ENCODE peak calls at places on chromosomes 5 and 9, in nine cellular contexts. One of them, this sample, is unnamed.

GRCh38 chr9:94779101-94779500 is 52.6 kb downstream of the AOPEP start:
- DNase-seq in tibial nerve: no peak
- DNase-seq in mesendoderm: peak; percentile 44
- DNase-seq in body of pancreas: no peak
- DNase-seq in fibroblast of lung: no peak
- DNase-seq in heart left ventricle: no peak
- DNase-seq in astrocyte: no peak
- DNase-seq in colonic mucosa: no peak
- DNase-seq in CD8-positive, alpha-beta memory T cell: no peak
- DNase-seq in this sample: no peak

GRCh38 chr5:128227984-128228383 is 144.4 kb downstream of the SLC12A2 start:
- DNase-seq in tibial nerve: no peak
- DNase-seq in mesendoderm: no peak
- DNase-seq in body of pancreas: peak; percentile 10
- DNase-seq in fibroblast of lung: peak; percentile 87
- DNase-seq in heart left ventricle: no peak
- DNase-seq in astrocyte: peak; percentile 98
- DNase-seq in colonic mucosa: no peak
- DNase-seq in CD8-positive, alpha-beta memory T cell: no peak
- DNase-seq in this sample: no peak

GRCh38 chr5:179839328-179840256 is 18.9 kb downstream of the SQSTM1 start:
- DNase-seq in tibial nerve: no peak
- DNase-seq in mesendoderm: no peak
- DNase-seq in body of pancreas: peak; percentile 89
- DNase-seq in fibroblast of lung: peak; percentile 56
- DNase-seq in heart left ventricle: peak; percentile 71
- DNase-seq in astrocyte: no peak
- DNase-seq in colonic mucosa: no peak
- DNase-seq in CD8-positive, alpha-beta memory T cell: no peak
- DNase-seq in this sample: no peak

GRCh38 chr5:151758141-151758429 is 346 bp downstream of the ATOX1 start:
- DNase-seq in tibial nerve: no peak
- DNase-seq in mesendoderm: no peak
- DNase-seq in body of pancreas: peak; percentile 14
- DNase-seq in fibroblast of lung: no peak
- DNase-seq in heart left ventricle: peak; percentile 57
- DNase-seq in astrocyte: no peak
- DNase-seq in colonic mucosa: peak; percentile 44
- DNase-seq in CD8-positive, alpha-beta memory T cell: no peak
- DNase-seq in this sample: no peak

GRCh38 chr5:90557871-90558270 is 726 bp upstream of the ADGRV1 start:
- DNase-seq in tibial nerve: no peak
- DNase-seq in mesendoderm: no peak
- DNase-seq in body of pancreas: no peak
- DNase-seq in fibroblast of lung: no peak
- DNase-seq in heart left ventricle: no peak
- DNase-seq in astrocyte: no peak
- DNase-seq in colonic mucosa: no peak
- DNase-seq in CD8-positive, alpha-beta memory T cell: no peak
- DNase-seq in this sample: no peak

GRCh38 chr9:132008184-132008781 is 71.4 kb downstream of the MED27 start:
- DNase-seq in tibial nerve: no peak
- DNase-seq in mesendoderm: no peak
- DNase-seq in body of pancreas: no peak
- DNase-seq in fibroblast of lung: no peak
- DNase-seq in heart left ventricle: no peak
- DNase-seq in astrocyte: peak; percentile 52
- DNase-seq in colonic mucosa: no peak
- DNase-seq in CD8-positive, alpha-beta memory T cell: no peak
- DNase-seq in this sample: no peak

GRCh38 chr5:141846031-141846430 is 32.2 kb downstream of the PCDH1 start:
- DNase-seq in tibial nerve: no peak
- DNase-seq in mesendoderm: peak; percentile 80
- DNase-seq in body of pancreas: peak; percentile 38
- DNase-seq in fibroblast of lung: peak; percentile 61
- DNase-seq in heart left ventricle: no peak
- DNase-seq in astrocyte: peak; percentile 54
- DNase-seq in colonic mucosa: no peak
- DNase-seq in CD8-positive, alpha-beta memory T cell: no peak
- DNase-seq in this sample: no peak

GRCh38 chr5:149358818-149359217 is 972 bp downstream of the PCYOX1L start:
- DNase-seq in tibial nerve: no peak
- DNase-seq in mesendoderm: no peak
- DNase-seq in body of pancreas: no peak
- DNase-seq in fibroblast of lung: no peak
- DNase-seq in heart left ventricle: no peak
- DNase-seq in astrocyte: no peak
- DNase-seq in colonic mucosa: no peak
- DNase-seq in CD8-positive, alpha-beta memory T cell: no peak
- DNase-seq in this sample: no peak

GRCh38 chr5:170307575-170308465 is 10.2 kb upstream of the LCP2 start:
- DNase-seq in tibial nerve: peak; percentile 64
- DNase-seq in mesendoderm: no peak
- DNase-seq in body of pancreas: peak; percentile 83
- DNase-seq in fibroblast of lung: peak; percentile 83
- DNase-seq in heart left ventricle: peak; percentile 92
- DNase-seq in astrocyte: peak; percentile 41
- DNase-seq in colonic mucosa: peak; percentile 39
- DNase-seq in CD8-positive, alpha-beta memory T cell: no peak
- DNase-seq in this sample: peak; percentile 70

GRCh38 chr5:79301046-79301712 is 65.2 kb downstream of the JMY start:
- DNase-seq in tibial nerve: no peak
- DNase-seq in mesendoderm: no peak
- DNase-seq in body of pancreas: no peak
- DNase-seq in fibroblast of lung: peak; percentile 57
- DNase-seq in heart left ventricle: no peak
- DNase-seq in astrocyte: peak; percentile 37
- DNase-seq in colonic mucosa: no peak
- DNase-seq in CD8-positive, alpha-beta memory T cell: no peak
- DNase-seq in this sample: no peak

GRCh38 chr5:137039939-137040515 is 459.1 kb downstream of the SPOCK1 start:
- DNase-seq in tibial nerve: no peak
- DNase-seq in mesendoderm: no peak
- DNase-seq in body of pancreas: no peak
- DNase-seq in fibroblast of lung: no peak
- DNase-seq in heart left ventricle: no peak
- DNase-seq in astrocyte: no peak
- DNase-seq in colonic mucosa: no peak
- DNase-seq in CD8-positive, alpha-beta memory T cell: no peak
- DNase-seq in this sample: no peak

GRCh38 chr5:135379052-135379654 is 19.9 kb downstream of the MACROH2A1 start:
- DNase-seq in tibial nerve: no peak
- DNase-seq in mesendoderm: no peak
- DNase-seq in body of pancreas: no peak
- DNase-seq in fibroblast of lung: no peak
- DNase-seq in heart left ventricle: no peak
- DNase-seq in astrocyte: peak; percentile 64
- DNase-seq in colonic mucosa: no peak
- DNase-seq in CD8-positive, alpha-beta memory T cell: no peak
- DNase-seq in this sample: no peak

GRCh38 chr5:4100739-4101138 is 505.1 kb downstream of the IRX1 start:
- DNase-seq in tibial nerve: no peak
- DNase-seq in mesendoderm: no peak
- DNase-seq in body of pancreas: no peak
- DNase-seq in fibroblast of lung: no peak
- DNase-seq in heart left ventricle: no peak
- DNase-seq in astrocyte: no peak
- DNase-seq in colonic mucosa: no peak
- DNase-seq in CD8-positive, alpha-beta memory T cell: no peak
- DNase-seq in this sample: no peak

GRCh38 chr9:87309236-87309635 is 188.4 kb upstream of the DAPK1 start:
- DNase-seq in tibial nerve: no peak
- DNase-seq in mesendoderm: no peak
- DNase-seq in body of pancreas: no peak
- DNase-seq in fibroblast of lung: no peak
- DNase-seq in heart left ventricle: no peak
- DNase-seq in astrocyte: peak; percentile 32
- DNase-seq in colonic mucosa: no peak
- DNase-seq in CD8-positive, alpha-beta memory T cell: no peak
- DNase-seq in this sample: no peak

GRCh38 chr9:77956555-77956954 is 75.1 kb downstream of the GNAQ start:
- DNase-seq in tibial nerve: no peak
- DNase-seq in mesendoderm: peak; percentile 42
- DNase-seq in body of pancreas: no peak
- DNase-seq in fibroblast of lung: no peak
- DNase-seq in heart left ventricle: no peak
- DNase-seq in astrocyte: no peak
- DNase-seq in colonic mucosa: no peak
- DNase-seq in CD8-positive, alpha-beta memory T cell: no peak
- DNase-seq in this sample: no peak

GRCh38 chr5:111063709-111064322 is 7.7 kb upstream of the TSLP start:
- DNase-seq in tibial nerve: no peak
- DNase-seq in mesendoderm: no peak
- DNase-seq in body of pancreas: no peak
- DNase-seq in fibroblast of lung: peak; percentile 14
- DNase-seq in heart left ventricle: no peak
- DNase-seq in astrocyte: no peak
- DNase-seq in colonic mucosa: no peak
- DNase-seq in CD8-positive, alpha-beta memory T cell: no peak
- DNase-seq in this sample: no peak

GRCh38 chr5:169243651-169244422 is 57.1 kb downstream of the SLIT3 start:
- DNase-seq in tibial nerve: no peak
- DNase-seq in mesendoderm: no peak
- DNase-seq in body of pancreas: no peak
- DNase-seq in fibroblast of lung: no peak
- DNase-seq in heart left ventricle: no peak
- DNase-seq in astrocyte: no peak
- DNase-seq in colonic mucosa: no peak
- DNase-seq in CD8-positive, alpha-beta memory T cell: no peak
- DNase-seq in this sample: no peak
- H3K4me1 ChIP-seq in tibial nerve: peaks cover 6% of the 10 kb centered on the region
- H3K4me1 ChIP-seq in mesendoderm: no peaks in the 10 kb centered on the region
- H3K4me1 ChIP-seq in body of pancreas: peaks cover 6% of the 10 kb centered on the region
- H3K4me1 ChIP-seq in fibroblast of lung: no peaks in the 10 kb centered on the region
- H3K4me1 ChIP-seq in heart left ventricle: peaks cover 6% of the 10 kb centered on the region
- H3K4me1 ChIP-seq in astrocyte: no peaks in the 10 kb centered on the region
- H3K4me1 ChIP-seq in colonic mucosa: no peaks in the 10 kb centered on the region
- H3K4me1 ChIP-seq in CD8-positive, alpha-beta memory T cell: no peaks in the 10 kb centered on the region
- H3K4me1 ChIP-seq in this sample: peaks cover 9% of the 10 kb centered on the region

DNA sequence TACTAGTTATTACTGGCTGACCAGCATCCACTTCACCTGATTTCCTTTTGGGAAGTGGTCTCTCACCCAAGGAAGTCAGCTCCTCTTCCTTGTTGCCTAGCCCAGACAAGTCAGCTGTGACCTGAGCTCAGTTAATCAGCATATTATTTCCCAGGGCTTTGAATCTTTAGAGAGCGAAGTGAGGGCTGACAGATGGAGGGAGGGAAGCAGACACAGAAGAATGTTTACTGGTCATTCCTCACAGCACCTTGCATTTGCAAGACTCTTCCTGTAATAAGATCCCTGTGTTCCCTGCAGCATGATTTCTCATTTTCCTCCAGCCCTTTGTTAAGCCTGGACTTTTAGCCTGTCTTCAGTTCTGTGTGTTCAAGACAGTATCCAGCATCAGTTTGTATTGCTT is 50.0 kb downstream of the MAN2A1 start:
- DNase-seq in tibial nerve: no peak
- DNase-seq in mesendoderm: peak; percentile 95
- DNase-seq in body of pancreas: no peak
- DNase-seq in fibroblast of lung: peak; percentile 18
- DNase-seq in heart left ventricle: no peak
- DNase-seq in astrocyte: peak; percentile 62
- DNase-seq in colonic mucosa: no peak
- DNase-seq in CD8-positive, alpha-beta memory T cell: no peak
- DNase-seq in this sample: no peak
- H3K4me1 ChIP-seq in tibial nerve: peaks cover 44% of the 10 kb centered on the region
- H3K4me1 ChIP-seq in mesendoderm: peaks cover 27% of the 10 kb centered on the region
- H3K4me1 ChIP-seq in body of pancreas: peaks cover 39% of the 10 kb centered on the region
- H3K4me1 ChIP-seq in fibroblast of lung: peaks cover 19% of the 10 kb centered on the region
- H3K4me1 ChIP-seq in heart left ventricle: peaks cover 25% of the 10 kb centered on the region
- H3K4me1 ChIP-seq in astrocyte: peaks cover 45% of the 10 kb centered on the region
- H3K4me1 ChIP-seq in colonic mucosa: no peaks in the 10 kb centered on the region
- H3K4me1 ChIP-seq in CD8-positive, alpha-beta memory T cell: peaks cover 15% of the 10 kb centered on the region
- H3K4me1 ChIP-seq in this sample: peaks cover 47% of the 10 kb centered on the region

GRCh38 chr9:110975969-110976368 is 62.3 kb downstream of the LPAR1 start:
- DNase-seq in tibial nerve: no peak
- DNase-seq in mesendoderm: no peak
- DNase-seq in body of pancreas: peak; percentile 7
- DNase-seq in fibroblast of lung: peak; percentile 68
- DNase-seq in heart left ventricle: no peak
- DNase-seq in astrocyte: no peak
- DNase-seq in colonic mucosa: no peak
- DNase-seq in CD8-positive, alpha-beta memory T cell: no peak
- DNase-seq in this sample: no peak

GRCh38 chr9:110979636-110980035 is 58.6 kb downstream of the LPAR1 start:
- DNase-seq in tibial nerve: no peak
- DNase-seq in mesendoderm: peak; percentile 35
- DNase-seq in body of pancreas: no peak
- DNase-seq in fibroblast of lung: no peak
- DNase-seq in heart left ventricle: no peak
- DNase-seq in astrocyte: no peak
- DNase-seq in colonic mucosa: no peak
- DNase-seq in CD8-positive, alpha-beta memory T cell: no peak
- DNase-seq in this sample: no peak

GRCh38 chr9:110977259-110977709 is 61.0 kb downstream of the LPAR1 start:
- DNase-seq in tibial nerve: no peak
- DNase-seq in mesendoderm: no peak
- DNase-seq in body of pancreas: peak; percentile 72
- DNase-seq in fibroblast of lung: peak; percentile 93
- DNase-seq in heart left ventricle: no peak
- DNase-seq in astrocyte: peak; percentile 80
- DNase-seq in colonic mucosa: peak; percentile 30
- DNase-seq in CD8-positive, alpha-beta memory T cell: no peak
- DNase-seq in this sample: no peak

GRCh38 chr9:110978516-110978915 is 59.8 kb downstream of the LPAR1 start:
- DNase-seq in tibial nerve: no peak
- DNase-seq in mesendoderm: no peak
- DNase-seq in body of pancreas: no peak
- DNase-seq in fibroblast of lung: no peak
- DNase-seq in heart left ventricle: no peak
- DNase-seq in astrocyte: no peak
- DNase-seq in colonic mucosa: no peak
- DNase-seq in CD8-positive, alpha-beta memory T cell: no peak
- DNase-seq in this sample: no peak

DNA sequence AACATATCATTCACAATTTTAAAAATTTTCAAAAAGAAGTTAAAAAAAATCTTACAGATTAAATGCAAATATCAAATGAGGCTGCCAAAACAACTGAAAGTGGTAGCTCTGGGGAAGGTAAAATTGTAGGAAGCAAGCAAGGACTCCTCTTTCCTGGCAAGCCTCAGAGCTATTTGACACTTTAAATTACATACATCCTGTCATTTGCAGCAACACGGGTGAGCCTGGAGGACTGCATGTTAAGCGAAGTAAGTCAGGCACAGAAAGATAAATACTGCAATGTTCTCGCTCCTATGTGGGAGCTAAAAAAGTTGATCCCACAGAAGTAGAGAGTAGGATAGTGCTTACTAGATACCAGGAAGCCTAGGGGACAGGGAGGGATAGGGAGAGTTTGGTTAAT is 58.0 kb downstream of the LPAR1 start:
- DNase-seq in tibial nerve: no peak
- DNase-seq in mesendoderm: peak; percentile 70
- DNase-seq in body of pancreas: no peak
- DNase-seq in fibroblast of lung: no peak
- DNase-seq in heart left ventricle: no peak
- DNase-seq in astrocyte: no peak
- DNase-seq in colonic mucosa: no peak
- DNase-seq in CD8-positive, alpha-beta memory T cell: no peak
- DNase-seq in this sample: no peak
- H3K4me1 ChIP-seq in tibial nerve: peaks cover 63% of the 10 kb centered on the region
- H3K4me1 ChIP-seq in mesendoderm: peaks cover 6% of the 10 kb centered on the region
- H3K4me1 ChIP-seq in body of pancreas: peaks cover 15% of the 10 kb centered on the region
- H3K4me1 ChIP-seq in fibroblast of lung: peaks cover 14% of the 10 kb centered on the region
- H3K4me1 ChIP-seq in heart left ventricle: peaks cover 9% of the 10 kb centered on the region
- H3K4me1 ChIP-seq in astrocyte: peaks cover 5% of the 10 kb centered on the region
- H3K4me1 ChIP-seq in colonic mucosa: peaks cover 4% of the 10 kb centered on the region
- H3K4me1 ChIP-seq in CD8-positive, alpha-beta memory T cell: no peaks in the 10 kb centered on the region
- H3K4me1 ChIP-seq in this sample: peaks cover 42% of the 10 kb centered on the region

GRCh38 chr5:67194169-67194568 is 2.4 kb downstream of the CD180 start:
- DNase-seq in tibial nerve: no peak
- DNase-seq in mesendoderm: no peak
- DNase-seq in body of pancreas: no peak
- DNase-seq in fibroblast of lung: no peak
- DNase-seq in heart left ventricle: no peak
- DNase-seq in astrocyte: no peak
- DNase-seq in colonic mucosa: no peak
- DNase-seq in CD8-positive, alpha-beta memory T cell: no peak
- DNase-seq in this sample: no peak
- H3K4me1 ChIP-seq in tibial nerve: peaks cover 34% of the 10 kb centered on the region
- H3K4me1 ChIP-seq in mesendoderm: peaks cover 2% of the 10 kb centered on the region
- H3K4me1 ChIP-seq in body of pancreas: no peaks in the 10 kb centered on the region
- H3K4me1 ChIP-seq in fibroblast of lung: no peaks in the 10 kb centered on the region
- H3K4me1 ChIP-seq in heart left ventricle: peaks cover 12% of the 10 kb centered on the region
- H3K4me1 ChIP-seq in astrocyte: peaks cover 3% of the 10 kb centered on the region
- H3K4me1 ChIP-seq in colonic mucosa: peaks cover 6% of the 10 kb centered on the region
- H3K4me1 ChIP-seq in CD8-positive, alpha-beta memory T cell: peaks cover 1% of the 10 kb centered on the region
- H3K4me1 ChIP-seq in this sample: peaks cover 5% of the 10 kb centered on the region